ENCODE peak calls at places on chromosomes 7 and 10, in four cellular contexts. M is IMR-90; N is CD4-positive, alpha-beta T cell; Q is aorta. I is an unnamed sample. For H3K9me3, the result is how much of the 10 kb centered on the place peaks cover.

GRCh38 chr10:72261323-72262018 is 12.3 kb upstream of the DDIT4 start:
- DNase-seq in N (no peak), M (no peak), Q (no peak), I (no peak)

GRCh38 chr10:73076361-73077183 is 20.1 kb downstream of the P4HA1 start:
- DNase-seq in Q (no peak), N (no peak), M (peak), I (no peak)

GRCh38 chr10:78777466-78778256 is 291.1 kb upstream of the ZMIZ1 start:
- DNase-seq in Q (no peak), M (peak), N (no peak), I (no peak)

GRCh38 chr7:100563809-100564400 is 9.8 kb downstream of the SAP25 start:
- DNase-seq in Q (peak), N (peak), M (peak), I (peak)

GRCh38 chr10:67770537-67770936 is 67.5 kb downstream of the DNAJC12 start:
- DNase-seq in N (no peak), Q (no peak), M (no peak), I (no peak)

GRCh38 chr10:5196613-5197234 is at the start of gene AKR1C4:
- DNase-seq in Q (no peak), N (no peak), M (no peak), I (no peak)

GRCh38 chr10:118799779-118800178 is 45.0 kb upstream of the CACUL1 start:
- DNase-seq in Q (no peak), N (no peak), M (peak), I (no peak)

GRCh38 chr10:110425684-110426293 is 71.9 kb upstream of the DUSP5 start:
- DNase-seq in N (no peak), M (peak), Q (peak), I (no peak)

GRCh38 chr7:128862571-128863432 is at the start of gene ATP6V1F:
- DNase-seq in M (peak), Q (peak), N (peak), I (peak)

GRCh38 chr10:15719899-15720634 is at the start of gene ITGA8:
- DNase-seq in Q (peak), N (no peak), M (no peak), I (no peak)

GRCh38 chr7:27164381-27165088 is 802 bp downstream of the HOXA9 start:
- DNase-seq in M (no peak), Q (peak), N (no peak), I (no peak)

GRCh38 chr10:49138361-49138891 is 4.6 kb upstream of the FAM170B start:
- DNase-seq in N (no peak), Q (no peak), M (peak), I (no peak)

GRCh38 chr7:40057292-40057691 is 77.1 kb downstream of the MPLKIP start:
- DNase-seq in M (peak), N (no peak), Q (no peak), I (no peak)

GRCh38 chr10:106816318-106817085 is 348.0 kb downstream of the SORCS1 start:
- DNase-seq in N (no peak), M (no peak), Q (no peak), I (no peak)

GRCh38 chr10:23656735-23657134 is 217.9 kb downstream of the OTUD1 start:
- DNase-seq in N (no peak), M (no peak), Q (no peak), I (no peak)

GRCh38 chr10:131666091-131666490 is 234.7 kb upstream of the PPP2R2D start:
- DNase-seq in N (no peak), M (no peak), Q (no peak), I (no peak)

GRCh38 chr10:110529596-110530011 is 31.9 kb downstream of the DUSP5 start:
- DNase-seq in N (no peak), Q (no peak), M (no peak), I (no peak)

GRCh38 chr10:91287276-91287675 is 66.8 kb downstream of the PCGF5 start:
- DNase-seq in Q (no peak), M (no peak), N (no peak), I (no peak)

GRCh38 chr7:16677978-16678494 is 32.1 kb downstream of the BZW2 start:
- DNase-seq in M (no peak), N (no peak), Q (no peak), I (no peak)

GRCh38 chr10:102434251-102434913 is 2.0 kb upstream of the CUEDC2 start:
- DNase-seq in Q (no peak), M (peak), N (no peak), I (no peak)

GRCh38 chr10:15842493-15843169 is 17.7 kb downstream of the MINDY3 start:
- DNase-seq in M (peak), Q (no peak), N (no peak), I (no peak)

GRCh38 chr10:50648089-50648934 is 24.6 kb upstream of the SGMS1 start:
- DNase-seq in M (no peak), Q (no peak), N (no peak), I (no peak)

GRCh38 chr10:71213761-71214440 is 1.5 kb downstream of the UNC5B start:
- DNase-seq in N (no peak), Q (peak), M (peak), I (no peak)

GRCh38 chr10:124074471-124075109 is 18.8 kb downstream of the CHST15 start:
- DNase-seq in N (no peak), M (no peak), Q (no peak), I (no peak)

GRCh38 chr10:132536964-132537712 is 449 bp upstream of the INPP5A start:
- DNase-seq in M (peak), Q (peak), N (peak), I (peak)

GRCh38 chr7:151917791-151918311 is 38.4 kb upstream of the GALNTL5 start:
- DNase-seq in Q (no peak), N (no peak), M (no peak), I (no peak)

GRCh38 chr7:116572036-116572435 is 47.2 kb downstream of the CAV1 start:
- DNase-seq in Q (no peak), M (no peak), N (no peak), I (no peak)

GRCh38 chr10:12556057-12556456 is 206.7 kb downstream of the CAMK1D start:
- DNase-seq in M (no peak), N (no peak), Q (no peak), I (no peak)

GRCh38 chr10:43254881-43255643 is 11.8 kb downstream of the RASGEF1A start:
- DNase-seq in M (no peak), Q (no peak), N (no peak), I (no peak)

GRCh38 chr7:138021889-138022288 is 20.0 kb upstream of the CREB3L2 start:
- DNase-seq in N (no peak), Q (no peak), M (no peak), I (no peak)

GRCh38 chr10:112741830-112742402 is 208.1 kb upstream of the TCF7L2 start:
- DNase-seq in M (no peak), Q (no peak), N (no peak), I (no peak)

GRCh38 chr10:133559216-133559615 is 6.2 kb downstream of the SYCE1 start:
- DNase-seq in Q (peak), M (no peak), N (no peak), I (no peak)
- H3K9me3 ChIP-seq in Q (under half), M (under half), N (under half), I (under half)

GRCh38 chr7:139426258-139427028 is 57.0 kb downstream of the KLRG2 start:
- DNase-seq in Q (no peak), N (no peak), M (no peak), I (no peak)
- H3K9me3 ChIP-seq in Q (under half), N (under half), M (under half), I (under half)

GRCh38 chr10:22332116-22332692 is 11.3 kb downstream of the BMI1 start:
- DNase-seq in M (no peak), Q (no peak), N (no peak), I (no peak)

GRCh38 chr10:22334414-22335203 is 10.7 kb upstream of the SPAG6 start:
- DNase-seq in M (no peak), Q (peak), N (no peak), I (no peak)

GRCh38 chr10:22335204-22335956 is 9.9 kb upstream of the SPAG6 start:
- DNase-seq in N (peak), M (peak), Q (peak), I (peak)

GRCh38 chr10:22333167-22333566 is 12.1 kb upstream of the SPAG6 start:
- DNase-seq in Q (no peak), N (no peak), M (no peak), I (no peak)

DNA sequence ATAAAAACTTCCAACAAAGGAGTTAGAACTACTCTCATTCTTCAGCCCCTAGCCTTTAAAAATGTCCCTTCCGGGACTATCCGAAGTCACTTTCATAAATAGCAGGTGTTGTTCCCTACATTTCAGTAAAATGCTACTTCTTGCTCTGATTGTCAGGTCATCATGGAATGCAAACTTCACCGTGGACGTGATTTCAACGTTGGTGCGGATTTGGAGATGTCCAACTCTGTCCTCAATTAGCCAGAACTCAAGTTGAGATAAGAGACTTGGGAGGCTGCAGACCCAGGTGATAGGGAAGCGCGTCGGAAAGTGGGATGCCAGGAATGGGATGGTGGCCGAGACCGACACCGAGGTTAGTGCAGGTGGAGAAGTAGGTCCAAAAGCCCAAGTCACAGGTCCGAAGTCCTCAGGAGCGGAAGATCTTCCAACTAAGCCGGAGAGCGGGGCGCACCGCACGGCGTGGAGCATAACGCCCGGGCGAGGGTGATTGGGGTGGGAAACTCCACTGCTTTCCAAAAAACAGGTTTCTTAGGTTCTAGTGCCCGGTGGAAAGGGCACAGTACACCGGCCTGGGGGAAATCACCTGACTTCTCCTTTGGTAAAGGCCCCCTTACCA is 11.5 kb upstream of the SPAG6 start:
- DNase-seq in Q (no peak), N (no peak), M (no peak), I (no peak)
- H3K9me3 ChIP-seq in Q (under half), N (under half), M (under half), I (under half)

GRCh38 chr7:71389976-71390375 is 258.0 kb downstream of the GALNT17 start:
- DNase-seq in N (no peak), M (no peak), Q (no peak), I (no peak)
- H3K9me3 ChIP-seq in N (under half), M (under half), Q (under half), I (under half)

DNA sequence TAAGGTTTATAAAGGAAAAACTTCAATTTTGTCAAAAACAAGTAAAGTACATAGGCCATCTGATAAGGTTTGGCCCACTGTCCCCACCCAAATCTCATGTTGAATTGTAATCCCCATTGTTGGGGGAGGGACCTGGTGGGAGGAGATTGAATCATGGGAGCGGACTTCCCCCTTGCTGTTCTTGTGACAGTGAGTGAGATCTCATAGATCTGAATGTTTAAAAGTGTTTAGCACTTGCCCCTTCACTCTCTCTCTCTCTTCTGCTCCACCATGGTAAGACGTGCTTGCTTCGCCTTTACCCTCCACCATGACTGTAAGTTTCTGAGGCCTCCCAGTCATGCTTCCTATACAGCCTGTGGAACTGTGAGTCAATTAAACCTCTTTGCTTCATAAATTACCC is 18.2 kb downstream of the MRPL32 start:
- DNase-seq in M (no peak), N (no peak), Q (no peak), I (no peak)
- H3K9me3 ChIP-seq in M (under half), N (under half), Q (under half), I (under half)